ENCODE peak calls at places on chromosomes 4 and X, in eight cellular contexts. Y is T-helper 2 cell, T is NCI-H1092, P is mammary epithelial cell, C is keratinocyte, F is Right ventricle myocardium inferior, S is M059J, D is astrocyte of the hippocampus. M is an unnamed sample.

GRCh38 chr4:8708401-8709021 is 115.9 kb downstream of the CPZ start:
- DNase-seq in T (no peak), D (no peak), P (no peak), Y (no peak), S (no peak), F (peak; percentile 64), C (no peak), M (peak; percentile 85)

GRCh38 chr4:110898290-110898689 is 275.4 kb upstream of the PITX2 start:
- DNase-seq in P (no peak), D (no peak), F (no peak), Y (no peak), T (no peak), C (no peak), S (no peak), M (no peak)

GRCh38 chr4:118012142-118012541 is 22.1 kb upstream of the NDST3 start:
- DNase-seq in S (peak; percentile 31), P (no peak), T (no peak), C (no peak), F (no peak), D (no peak), Y (no peak), M (no peak)

GRCh38 chrX:136762820-136763452 is 17.8 kb downstream of the ARHGEF6 start:
- DNase-seq in P (no peak), D (no peak), Y (no peak), S (no peak), F (no peak), C (no peak), T (no peak), M (no peak)

GRCh38 chrX:153644356-153645125 is 2.5 kb upstream of the DUSP9 start:
- DNase-seq in P (no peak), C (no peak), F (peak; percentile 35), T (no peak), S (no peak), Y (no peak), D (no peak), M (peak; percentile 67)

GRCh38 chrX:3820170-3820569 is 106.7 kb upstream of the PRKX start:
- DNase-seq in T (no peak), P (peak; percentile 82), D (peak; percentile 80), S (peak; percentile 70), C (no peak), Y (no peak), F (no peak), M (no peak)

GRCh38 chr4:47839259-47839658 is 1.4 kb upstream of the CORIN start:
- DNase-seq in D (no peak), T (no peak), Y (peak; percentile 9), S (no peak), C (no peak), P (peak; percentile 20), F (peak; percentile 50), M (no peak)

GRCh38 chr4:109444182-109444844 is 10.7 kb downstream of the SEC24B start:
- DNase-seq in T (no peak), F (no peak), D (no peak), Y (no peak), S (no peak), P (no peak), C (no peak), M (no peak)

GRCh38 chrX:11954196-11954595 is 184.1 kb upstream of the FRMPD4 start:
- DNase-seq in C (no peak), S (no peak), T (no peak), D (no peak), F (no peak), P (no peak), Y (no peak), M (no peak)

GRCh38 chr4:188719794-188720193 is 580.6 kb downstream of the TRIML1 start:
- DNase-seq in Y (no peak), S (no peak), F (no peak), T (no peak), P (no peak), C (no peak), D (no peak), M (no peak)

GRCh38 chr4:112183252-112183651 is 38.0 kb downstream of the FAM241A start:
- DNase-seq in C (no peak), F (no peak), T (no peak), D (peak; percentile 24), Y (no peak), S (no peak), P (peak; percentile 69), M (no peak)

GRCh38 chr4:145804134-145804533 is 124.2 kb downstream of the C4orf51 start:
- DNase-seq in S (peak; percentile 68), P (peak; percentile 98), T (no peak), F (no peak), C (peak; percentile 54), Y (no peak), D (peak; percentile 79), M (no peak)

GRCh38 chr4:132865458-132865857 is 283.6 kb upstream of the PCDH10 start:
- DNase-seq in D (no peak), C (peak; percentile 33), T (no peak), Y (no peak), P (peak; percentile 70), F (no peak), S (no peak), M (no peak)

GRCh38 chr4:148795156-148795864 is 353.1 kb upstream of the NR3C2 start:
- DNase-seq in C (peak; percentile 30), T (no peak), Y (no peak), D (peak; percentile 88), S (peak; percentile 55), F (no peak), P (peak; percentile 59), M (no peak)

GRCh38 chrX:19888419-19888879 is 1.0 kb upstream of the SH3KBP1 start:
- DNase-seq in C (no peak), S (peak; percentile 85), P (peak; percentile 75), Y (peak; percentile 42), T (peak; percentile 60), F (no peak), D (peak; percentile 76), M (no peak)

GRCh38 chrX:10045327-10046000 is 78.3 kb downstream of the CLDN34 start:
- DNase-seq in C (no peak), S (no peak), P (no peak), D (no peak), Y (no peak), T (no peak), F (peak; percentile 66), M (no peak)

GRCh38 chr4:143241892-143242291 is 57.2 kb downstream of the USP38 start:
- DNase-seq in C (no peak), F (no peak), P (peak; percentile 63), T (no peak), S (no peak), D (peak; percentile 4), Y (no peak), M (no peak)

GRCh38 chr4:84498203-84499026 is 677 bp downstream of the NKX6-1 start:
- DNase-seq in Y (no peak), T (peak; percentile 4), P (peak; percentile 24), C (no peak), F (peak; percentile 52), D (peak; percentile 51), S (peak; percentile 41), M (no peak)

GRCh38 chrX:103461156-103461555 is 58.1 kb downstream of the RAB40A start:
- DNase-seq in T (no peak), F (no peak), P (no peak), Y (no peak), C (no peak), S (no peak), D (no peak), M (no peak)

GRCh38 chr4:56289934-56290333 is 97.4 kb downstream of the AASDH start:
- DNase-seq in F (no peak), Y (no peak), S (peak; percentile 7), P (no peak), T (no peak), D (peak; percentile 43), C (no peak), M (no peak)

GRCh38 chrX:1389181-1389992 is 2.5 kb downstream of the SLC25A6 start:
- DNase-seq in S (no peak), T (no peak), D (no peak), C (no peak), P (no peak), F (no peak), Y (no peak), M (peak; percentile 88)

GRCh38 chrX:18394477-18394876 is 30.9 kb upstream of the CDKL5 start:
- DNase-seq in S (no peak), Y (no peak), F (no peak), T (no peak), P (no peak), C (no peak), D (peak; percentile 72), M (no peak)

GRCh38 chr4:108821056-108821925 is 58.4 kb upstream of the ETNPPL start:
- DNase-seq in Y (no peak), T (no peak), F (no peak), S (no peak), P (peak; percentile 32), C (no peak), D (no peak), M (no peak)

GRCh38 chr4:150114641-150115040 is 36.4 kb downstream of the DCLK2 start:
- DNase-seq in T (no peak), Y (no peak), P (no peak), D (no peak), C (no peak), S (no peak), F (no peak), M (no peak)

GRCh38 chr4:110005461-110006056 is 92.9 kb downstream of the EGF start:
- DNase-seq in S (peak; percentile 64), C (peak; percentile 21), T (peak; percentile 22), P (peak; percentile 72), F (no peak), D (peak; percentile 81), Y (peak; percentile 34), M (no peak)

GRCh38 chr4:80125252-80126177 is 52.5 kb upstream of the ANTXR2 start:
- DNase-seq in C (no peak), F (no peak), P (peak; percentile 31), Y (peak; percentile 55), T (no peak), S (peak; percentile 44), D (peak; percentile 37), M (no peak)

GRCh38 chrX:47595701-47596655 is 13.7 kb downstream of the TIMP1 start:
- DNase-seq in Y (no peak), D (peak; percentile 61), C (no peak), P (no peak), T (no peak), S (no peak), F (no peak), M (no peak)

GRCh38 chrX:13742397-13743176 is 8.0 kb downstream of the OFD1 start:
- DNase-seq in C (no peak), D (peak; percentile 45), Y (peak; percentile 65), F (no peak), T (no peak), P (no peak), S (no peak), M (no peak)

GRCh38 chrX:24493740-24494543 is 28.9 kb downstream of the PDK3 start:
- DNase-seq in F (no peak), P (no peak), D (no peak), Y (no peak), S (no peak), T (no peak), C (no peak), M (no peak)

GRCh38 chr4:2259036-2259540 is 2.8 kb downstream of the MXD4 start:
- DNase-seq in C (no peak), D (no peak), F (peak; percentile 64), S (no peak), P (no peak), Y (no peak), T (no peak), M (peak; percentile 88)

GRCh38 chr4:129901205-129901604 is 805.3 kb downstream of the C4orf33 start:
- DNase-seq in D (no peak), S (no peak), T (no peak), C (no peak), P (no peak), Y (no peak), F (no peak), M (no peak)

GRCh38 chr4:186939766-186940165 is 216.1 kb upstream of the FAT1 start:
- DNase-seq in S (no peak), C (no peak), P (no peak), F (no peak), D (no peak), Y (no peak), T (no peak), M (no peak)

GRCh38 chr4:93072292-93072691 is 756.3 kb upstream of the ATOH1 start:
- DNase-seq in S (no peak), F (no peak), D (no peak), C (no peak), T (no peak), Y (no peak), P (no peak), M (no peak)

GRCh38 chr4:707929-708630 is 2.4 kb downstream of the PCGF3 start:
- DNase-seq in Y (no peak), T (no peak), S (no peak), F (peak; percentile 16), C (no peak), P (no peak), D (no peak), M (no peak)